ENCODE peak calls at places on chromosomes 12 and 14, in seven cellular contexts. E is K562, L is GM12878, X is SK-N-SH, C is HCT116, I is H1, G is HepG2. A is an unnamed sample.

GRCh38 chr12:1500095-1500801 is 94.1 kb downstream of the FBXL14 start:
- DNase-seq in E (peak; percentile 83), X (no peak), L (no peak), I (no peak), G (no peak), C (no peak), A (no peak)

GRCh38 chr14:54683882-54684794 is 117.2 kb downstream of the SAMD4A start:
- DNase-seq in E (no peak), I (peak; percentile 23), C (no peak), G (no peak), L (no peak), X (peak; percentile 66), A (no peak)

GRCh38 chr12:82745807-82746206 is 59.1 kb downstream of the TMTC2 start:
- DNase-seq in X (no peak), E (no peak), L (no peak), C (no peak), I (no peak), G (no peak), A (no peak)

GRCh38 chr14:52266179-52266578 is 1.3 kb upstream of the PTGDR start:
- DNase-seq in C (no peak), X (no peak), G (no peak), I (no peak), E (no peak), L (no peak), A (no peak)

GRCh38 chr12:93569301-93569655 is 3.2 kb upstream of the SOCS2 start:
- DNase-seq in G (no peak), X (no peak), E (no peak), C (no peak), I (no peak), L (no peak), A (no peak)

GRCh38 chr12:47346251-47347019 is 266.7 kb upstream of the AMIGO2 start:
- DNase-seq in C (no peak), I (no peak), E (no peak), L (no peak), X (no peak), G (peak; percentile 93), A (no peak)

GRCh38 chr12:106740813-106741212 is 33.7 kb upstream of the RIC8B start:
- DNase-seq in X (no peak), L (no peak), I (no peak), G (no peak), E (no peak), C (no peak), A (no peak)

GRCh38 chr14:49164074-49164473 is 422.1 kb downstream of the RPS29 start:
- DNase-seq in I (no peak), G (no peak), E (no peak), C (no peak), X (peak; percentile 60), L (no peak), A (no peak)

GRCh38 chr12:83763425-83763824 is 1076.7 kb downstream of the TMTC2 start:
- DNase-seq in G (no peak), E (no peak), C (no peak), L (no peak), I (no peak), X (no peak), A (no peak)

GRCh38 chr12:114404451-114405198 is 1.3 kb downstream of the TBX5 start:
- DNase-seq in G (no peak), C (no peak), E (no peak), I (no peak), L (no peak), X (no peak), A (no peak)

GRCh38 chr12:63989301-63989845 is 144.9 kb downstream of the SRGAP1 start:
- DNase-seq in I (no peak), E (no peak), C (no peak), G (peak; percentile 55), L (no peak), X (no peak), A (no peak)

GRCh38 chr14:32497233-32497632 is 168.1 kb downstream of the AKAP6 start:
- DNase-seq in G (no peak), X (no peak), L (no peak), C (no peak), E (no peak), I (no peak), A (no peak)

GRCh38 chr14:96271421-96271762 is 15.4 kb downstream of the BDKRB1 start:
- DNase-seq in C (no peak), L (no peak), I (no peak), X (no peak), E (no peak), G (no peak), A (no peak)

GRCh38 chr14:74737753-74738325 is 24.9 kb downstream of the FCF1 start:
- DNase-seq in L (no peak), G (no peak), E (no peak), X (no peak), I (no peak), C (no peak), A (no peak)

GRCh38 chr14:31445703-31446102 is 11.6 kb downstream of the DTD2 start:
- DNase-seq in C (no peak), L (no peak), I (no peak), X (no peak), E (no peak), G (no peak), A (no peak)

GRCh38 chr14:31449136-31449535 is 8.2 kb downstream of the DTD2 start:
- DNase-seq in X (no peak), I (no peak), G (no peak), L (no peak), E (no peak), C (no peak), A (no peak)

GRCh38 chr14:31449971-31450610 is 7.2 kb downstream of the DTD2 start:
- DNase-seq in L (no peak), C (peak; percentile 7), I (no peak), E (peak; percentile 13), X (peak; percentile 65), G (peak; percentile 68), A (peak; percentile 48)
- TF ChIP-seq JUND in L (no peak), C (no peak), I (no peak), E (no peak), X (no peak), G (no peak), A (peak; percentile 77)

GRCh38 chr12:108884116-108885012 is 4.5 kb downstream of the DAO start:
- DNase-seq in G (peak; percentile 14), I (peak; percentile 15), E (peak; percentile 68), L (no peak), C (peak; percentile 39), X (peak; percentile 58), A (peak; percentile 73)
- TF ChIP-seq JUND in G (no peak), I (no peak), E (no peak), L (no peak), C (no peak), X (no peak), A (no peak)

GRCh38 chr12:112810235-112810917 is 18.8 kb downstream of the RPH3A start:
- DNase-seq in L (no peak), G (no peak), C (no peak), X (peak; percentile 64), E (no peak), I (no peak), A (no peak)
- TF ChIP-seq JUND in L (no peak), G (no peak), C (no peak), X (no peak), E (no peak), I (no peak), A (no peak)

DNA sequence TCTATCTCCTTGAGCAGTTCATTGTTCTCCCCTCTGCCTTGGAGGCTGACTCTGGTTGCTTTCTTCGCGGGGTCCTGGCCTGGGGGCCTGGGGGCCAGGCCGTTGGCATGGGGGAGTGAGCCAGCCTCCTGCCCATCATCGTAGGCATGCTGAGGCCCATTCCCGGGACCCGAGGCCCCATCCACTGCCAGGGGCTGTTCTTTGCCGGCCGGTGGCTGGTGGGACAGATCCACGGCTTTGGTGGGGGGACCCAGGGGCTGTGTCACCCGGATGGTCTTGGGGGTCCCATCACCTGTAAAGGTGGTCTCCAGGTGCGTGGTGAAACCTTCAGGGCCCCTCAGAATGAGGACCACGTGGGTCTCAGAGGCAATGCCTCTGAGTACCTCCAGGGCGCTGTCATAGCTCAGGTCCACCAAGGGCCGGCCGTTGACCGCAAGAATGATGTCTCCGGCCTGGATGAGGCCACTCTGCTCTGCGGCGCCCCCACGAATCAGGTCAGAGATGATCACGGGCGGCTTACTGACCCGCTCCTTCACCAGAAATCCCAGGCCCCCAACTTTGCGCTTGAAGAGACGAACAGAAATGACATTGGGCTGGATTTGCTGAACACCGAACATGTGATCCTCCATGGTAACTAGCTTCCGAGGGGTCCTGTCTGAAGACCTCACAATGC is 30.8 kb downstream of the NOS1 start:
- DNase-seq in L (no peak), C (no peak), I (no peak), E (no peak), X (no peak), G (no peak), A (no peak)
- TF ChIP-seq JUND in L (no peak), C (no peak), I (no peak), E (no peak), X (no peak), G (no peak), A (no peak)

DNA sequence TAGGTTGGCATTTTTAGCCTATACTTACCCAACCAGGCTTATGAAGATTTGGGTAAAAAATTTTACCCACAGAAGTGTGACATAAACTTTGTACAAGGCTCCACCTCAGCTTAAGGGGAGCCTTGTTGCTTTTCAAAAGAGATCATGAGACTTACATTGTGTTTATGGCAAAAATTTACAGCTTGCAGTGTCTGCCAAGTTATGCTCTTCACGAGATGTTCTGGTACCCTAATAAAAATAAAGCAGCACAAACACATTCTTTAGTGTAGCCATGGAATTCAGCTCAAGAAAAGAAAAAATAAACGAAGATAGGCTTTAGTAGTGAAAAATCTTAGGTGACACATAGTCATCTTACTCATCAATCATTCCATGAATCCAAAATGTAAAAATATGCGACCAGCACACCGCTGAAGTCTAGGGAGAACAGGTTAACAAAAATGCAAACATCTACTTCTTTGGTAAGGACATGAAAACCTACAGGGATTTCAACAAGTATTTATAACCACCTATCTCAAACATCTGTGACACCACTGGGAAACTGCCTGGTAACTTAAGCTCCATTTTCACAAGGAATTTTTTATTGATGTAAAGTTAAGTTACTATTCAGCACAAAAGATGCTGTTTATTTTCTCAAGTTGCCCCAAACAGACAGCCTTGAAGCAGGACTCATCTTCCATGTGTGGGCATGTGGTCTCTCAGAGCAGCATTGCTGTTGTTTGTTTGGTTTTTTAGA is 32.9 kb downstream of the DMAC2L start:
- DNase-seq in I (no peak), G (no peak), L (no peak), X (no peak), E (no peak), C (no peak), A (no peak)
- TF ChIP-seq JUND in I (no peak), G (no peak), L (no peak), X (no peak), E (no peak), C (no peak), A (no peak)

GRCh38 chr14:58772061-58772604 is 134.4 kb downstream of the DACT1 start:
- DNase-seq in X (no peak), C (no peak), I (no peak), E (no peak), G (no peak), L (no peak), A (no peak)
- TF ChIP-seq JUND in X (no peak), C (no peak), I (no peak), E (no peak), G (no peak), L (no peak), A (no peak)

GRCh38 chr12:101207086-101207780 is 2.8 kb downstream of the SLC5A8 start:
- DNase-seq in I (no peak), L (no peak), E (no peak), X (no peak), C (no peak), G (no peak), A (no peak)
- TF ChIP-seq JUND in I (no peak), L (no peak), E (no peak), X (no peak), C (no peak), G (no peak), A (no peak)